ENCODE peak calls at places on chromosomes 4 and X, in eight cellular contexts. One of them, this sample, is unnamed.

GRCh38 chrX:21487832-21488231 is 113.6 kb downstream of the CNKSR2 start:
- DNase-seq in SK-N-SH: no peak
- DNase-seq in OCI-LY7: no peak
- DNase-seq in fibroblast of lung: peak
- DNase-seq in IMR-90: peak
- DNase-seq in mesendoderm: no peak
- DNase-seq in H9: no peak
- DNase-seq in neuronal stem cell: no peak
- DNase-seq in this sample: peak

GRCh38 chr4:127783971-127784519 is 1.9 kb downstream of the HSPA4L start:
- DNase-seq in SK-N-SH: no peak
- DNase-seq in IMR-90: no peak
- DNase-seq in neuronal stem cell: no peak
- DNase-seq in OCI-LY7: no peak
- DNase-seq in mesendoderm: no peak
- DNase-seq in H9: no peak
- DNase-seq in fibroblast of lung: no peak
- DNase-seq in this sample: no peak

GRCh38 chrX:71616672-71617529 is 1.4 kb downstream of the CXCR3 start:
- DNase-seq in SK-N-SH: peak
- DNase-seq in OCI-LY7: no peak
- DNase-seq in mesendoderm: peak
- DNase-seq in H9: peak
- DNase-seq in fibroblast of lung: no peak
- DNase-seq in IMR-90: no peak
- DNase-seq in neuronal stem cell: no peak
- DNase-seq in this sample: no peak

GRCh38 chrX:103613362-103613761 is 5.6 kb downstream of the TCEAL3 start:
- DNase-seq in H9: no peak
- DNase-seq in IMR-90: peak
- DNase-seq in fibroblast of lung: no peak
- DNase-seq in neuronal stem cell: no peak
- DNase-seq in mesendoderm: no peak
- DNase-seq in OCI-LY7: no peak
- DNase-seq in SK-N-SH: no peak
- DNase-seq in this sample: no peak

GRCh38 chr4:149897784-149898183 is 82.1 kb upstream of the IQCM start:
- DNase-seq in SK-N-SH: no peak
- DNase-seq in H9: no peak
- DNase-seq in IMR-90: peak
- DNase-seq in OCI-LY7: peak
- DNase-seq in neuronal stem cell: no peak
- DNase-seq in fibroblast of lung: peak
- DNase-seq in mesendoderm: peak
- DNase-seq in this sample: peak

GRCh38 chr4:76691767-76692689 is 205.9 kb downstream of the SOWAHB start:
- DNase-seq in fibroblast of lung: no peak
- DNase-seq in OCI-LY7: no peak
- DNase-seq in IMR-90: no peak
- DNase-seq in neuronal stem cell: no peak
- DNase-seq in H9: no peak
- DNase-seq in mesendoderm: no peak
- DNase-seq in SK-N-SH: no peak
- DNase-seq in this sample: no peak

GRCh38 chrX:136546369-136546768 is 14.4 kb downstream of the VGLL1 start:
- DNase-seq in H9: no peak
- DNase-seq in OCI-LY7: no peak
- DNase-seq in fibroblast of lung: no peak
- DNase-seq in mesendoderm: no peak
- DNase-seq in SK-N-SH: no peak
- DNase-seq in IMR-90: no peak
- DNase-seq in neuronal stem cell: no peak
- DNase-seq in this sample: no peak

GRCh38 chrX:134801267-134801666 is 143.0 kb upstream of the PLAC1 start:
- DNase-seq in IMR-90: peak
- DNase-seq in SK-N-SH: no peak
- DNase-seq in OCI-LY7: no peak
- DNase-seq in H9: no peak
- DNase-seq in mesendoderm: no peak
- DNase-seq in fibroblast of lung: peak
- DNase-seq in neuronal stem cell: no peak
- DNase-seq in this sample: no peak

GRCh38 chrX:13001097-13001496 is 26.2 kb downstream of the TMSB4X start:
- DNase-seq in IMR-90: no peak
- DNase-seq in OCI-LY7: no peak
- DNase-seq in SK-N-SH: no peak
- DNase-seq in H9: no peak
- DNase-seq in neuronal stem cell: no peak
- DNase-seq in mesendoderm: no peak
- DNase-seq in fibroblast of lung: no peak
- DNase-seq in this sample: no peak

GRCh38 chr4:81472249-81473085 is 760 bp upstream of the RASGEF1B start:
- DNase-seq in fibroblast of lung: no peak
- DNase-seq in SK-N-SH: peak
- DNase-seq in neuronal stem cell: peak
- DNase-seq in H9: peak
- DNase-seq in OCI-LY7: peak
- DNase-seq in mesendoderm: peak
- DNase-seq in IMR-90: no peak
- DNase-seq in this sample: peak

GRCh38 chrX:97525981-97526380 is 642.3 kb downstream of the RPA4 start:
- DNase-seq in H9: no peak
- DNase-seq in neuronal stem cell: no peak
- DNase-seq in OCI-LY7: no peak
- DNase-seq in fibroblast of lung: no peak
- DNase-seq in mesendoderm: no peak
- DNase-seq in SK-N-SH: no peak
- DNase-seq in IMR-90: no peak
- DNase-seq in this sample: no peak

GRCh38 chr4:44760142-44760898 is 34.0 kb upstream of the GNPDA2 start:
- DNase-seq in neuronal stem cell: peak
- DNase-seq in H9: no peak
- DNase-seq in mesendoderm: peak
- DNase-seq in OCI-LY7: peak
- DNase-seq in IMR-90: peak
- DNase-seq in fibroblast of lung: peak
- DNase-seq in SK-N-SH: peak
- DNase-seq in this sample: peak

GRCh38 chrX:25049347-25049746 is 33.6 kb upstream of the ARX start:
- DNase-seq in OCI-LY7: no peak
- DNase-seq in fibroblast of lung: peak
- DNase-seq in IMR-90: no peak
- DNase-seq in mesendoderm: no peak
- DNase-seq in neuronal stem cell: no peak
- DNase-seq in H9: no peak
- DNase-seq in SK-N-SH: no peak
- DNase-seq in this sample: no peak

GRCh38 chr4:42411803-42412202 is 14.5 kb downstream of the SHISA3 start:
- DNase-seq in IMR-90: peak
- DNase-seq in neuronal stem cell: no peak
- DNase-seq in H9: no peak
- DNase-seq in mesendoderm: no peak
- DNase-seq in SK-N-SH: no peak
- DNase-seq in OCI-LY7: no peak
- DNase-seq in fibroblast of lung: no peak
- DNase-seq in this sample: no peak

GRCh38 chr4:31235961-31236360 is 515.8 kb downstream of the PCDH7 start:
- DNase-seq in mesendoderm: no peak
- DNase-seq in OCI-LY7: no peak
- DNase-seq in IMR-90: no peak
- DNase-seq in fibroblast of lung: no peak
- DNase-seq in neuronal stem cell: no peak
- DNase-seq in SK-N-SH: no peak
- DNase-seq in H9: no peak
- DNase-seq in this sample: peak

GRCh38 chrX:15016051-15016450 is 142.8 kb downstream of the MOSPD2 start:
- DNase-seq in SK-N-SH: no peak
- DNase-seq in fibroblast of lung: peak
- DNase-seq in neuronal stem cell: no peak
- DNase-seq in OCI-LY7: no peak
- DNase-seq in H9: no peak
- DNase-seq in mesendoderm: no peak
- DNase-seq in IMR-90: peak
- DNase-seq in this sample: no peak

GRCh38 chr4:168900080-168900479 is 110.0 kb downstream of the CBR4 start:
- DNase-seq in OCI-LY7: no peak
- DNase-seq in mesendoderm: no peak
- DNase-seq in fibroblast of lung: no peak
- DNase-seq in IMR-90: no peak
- DNase-seq in H9: no peak
- DNase-seq in neuronal stem cell: no peak
- DNase-seq in SK-N-SH: no peak
- DNase-seq in this sample: no peak

DNA sequence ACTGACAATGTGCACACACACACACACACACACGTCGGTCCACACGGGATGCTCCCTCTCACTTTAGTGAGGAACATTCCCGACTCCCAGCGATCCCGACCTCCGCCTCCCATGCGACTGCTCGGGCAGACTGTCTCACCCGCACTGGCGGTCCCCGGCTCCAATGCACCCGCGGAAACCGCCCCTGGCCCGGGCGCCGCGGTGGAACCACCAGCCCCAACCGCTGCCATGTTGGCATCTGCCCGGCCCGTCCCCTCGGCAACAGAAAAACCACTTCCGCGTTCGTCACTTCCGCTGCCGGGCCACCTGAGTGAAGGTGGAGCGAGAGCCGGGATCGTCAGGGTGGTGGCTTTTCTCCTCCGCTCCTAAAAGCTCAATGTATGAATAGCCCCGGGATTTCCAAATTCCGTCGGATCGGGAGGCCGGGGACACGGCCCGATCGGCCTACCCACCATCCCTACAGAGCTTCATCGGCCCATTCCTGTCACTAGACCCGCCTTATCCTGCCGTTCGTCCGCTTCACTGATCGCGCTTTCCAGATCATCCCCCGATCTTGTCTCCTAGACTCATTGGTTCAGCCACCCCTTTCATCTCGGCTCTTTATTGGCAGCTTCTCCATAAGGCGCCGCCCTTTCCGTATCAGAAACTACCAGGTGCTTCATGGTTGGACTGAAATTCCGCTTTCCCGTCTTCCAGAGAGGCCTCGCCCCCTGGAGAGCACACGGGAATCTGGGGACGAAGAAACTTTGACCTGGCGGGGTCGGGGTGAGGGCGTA is at the start of gene SLC35A2:
- DNase-seq in mesendoderm: peak
- DNase-seq in OCI-LY7: peak
- DNase-seq in fibroblast of lung: peak
- DNase-seq in SK-N-SH: peak
- DNase-seq in IMR-90: peak
- DNase-seq in neuronal stem cell: peak
- DNase-seq in H9: peak
- DNase-seq in this sample: peak
- H3K4me2 ChIP-seq in mesendoderm: peak
- H3K4me2 ChIP-seq in OCI-LY7: peak
- H3K4me2 ChIP-seq in fibroblast of lung: peak
- H3K4me2 ChIP-seq in SK-N-SH: peak
- H3K4me2 ChIP-seq in IMR-90: peak
- H3K4me2 ChIP-seq in neuronal stem cell: peak
- H3K4me2 ChIP-seq in H9: peak
- H3K4me2 ChIP-seq in this sample: peak

GRCh38 chr4:622071-622995 is 3.0 kb upstream of the PDE6B start:
- DNase-seq in IMR-90: no peak
- DNase-seq in OCI-LY7: no peak
- DNase-seq in SK-N-SH: no peak
- DNase-seq in H9: no peak
- DNase-seq in neuronal stem cell: no peak
- DNase-seq in mesendoderm: no peak
- DNase-seq in fibroblast of lung: no peak
- DNase-seq in this sample: peak

GRCh38 chr4:625631-626031 is 258 bp downstream of the PDE6B start:
- DNase-seq in mesendoderm: no peak
- DNase-seq in H9: no peak
- DNase-seq in IMR-90: no peak
- DNase-seq in neuronal stem cell: no peak
- DNase-seq in OCI-LY7: no peak
- DNase-seq in fibroblast of lung: no peak
- DNase-seq in SK-N-SH: no peak
- DNase-seq in this sample: no peak

GRCh38 chr4:622996-623913 is 2.1 kb upstream of the PDE6B start:
- DNase-seq in OCI-LY7: no peak
- DNase-seq in IMR-90: no peak
- DNase-seq in mesendoderm: no peak
- DNase-seq in neuronal stem cell: no peak
- DNase-seq in SK-N-SH: no peak
- DNase-seq in fibroblast of lung: no peak
- DNase-seq in H9: peak
- DNase-seq in this sample: no peak

GRCh38 chr4:624705-625590 is at the start of gene PDE6B:
- DNase-seq in H9: peak
- DNase-seq in neuronal stem cell: peak
- DNase-seq in SK-N-SH: no peak
- DNase-seq in fibroblast of lung: no peak
- DNase-seq in mesendoderm: peak
- DNase-seq in IMR-90: no peak
- DNase-seq in OCI-LY7: no peak
- DNase-seq in this sample: peak

GRCh38 chr4:623914-624626 is 1.3 kb upstream of the PDE6B start:
- DNase-seq in mesendoderm: peak
- DNase-seq in H9: peak
- DNase-seq in fibroblast of lung: no peak
- DNase-seq in neuronal stem cell: no peak
- DNase-seq in OCI-LY7: no peak
- DNase-seq in SK-N-SH: no peak
- DNase-seq in IMR-90: no peak
- DNase-seq in this sample: peak
- H3K4me2 ChIP-seq in mesendoderm: no peak
- H3K4me2 ChIP-seq in H9: no peak
- H3K4me2 ChIP-seq in fibroblast of lung: no peak
- H3K4me2 ChIP-seq in neuronal stem cell: no peak
- H3K4me2 ChIP-seq in OCI-LY7: no peak
- H3K4me2 ChIP-seq in SK-N-SH: no peak
- H3K4me2 ChIP-seq in IMR-90: no peak
- H3K4me2 ChIP-seq in this sample: no peak

GRCh38 chrX:96407043-96407442 is 277.6 kb upstream of the DIAPH2 start:
- DNase-seq in fibroblast of lung: peak
- DNase-seq in H9: no peak
- DNase-seq in mesendoderm: peak
- DNase-seq in neuronal stem cell: no peak
- DNase-seq in IMR-90: peak
- DNase-seq in SK-N-SH: no peak
- DNase-seq in OCI-LY7: no peak
- DNase-seq in this sample: peak
- H3K4me2 ChIP-seq in fibroblast of lung: peak
- H3K4me2 ChIP-seq in H9: no peak
- H3K4me2 ChIP-seq in mesendoderm: no peak
- H3K4me2 ChIP-seq in neuronal stem cell: no peak
- H3K4me2 ChIP-seq in IMR-90: peak
- H3K4me2 ChIP-seq in SK-N-SH: no peak
- H3K4me2 ChIP-seq in OCI-LY7: no peak
- H3K4me2 ChIP-seq in this sample: no peak

DNA sequence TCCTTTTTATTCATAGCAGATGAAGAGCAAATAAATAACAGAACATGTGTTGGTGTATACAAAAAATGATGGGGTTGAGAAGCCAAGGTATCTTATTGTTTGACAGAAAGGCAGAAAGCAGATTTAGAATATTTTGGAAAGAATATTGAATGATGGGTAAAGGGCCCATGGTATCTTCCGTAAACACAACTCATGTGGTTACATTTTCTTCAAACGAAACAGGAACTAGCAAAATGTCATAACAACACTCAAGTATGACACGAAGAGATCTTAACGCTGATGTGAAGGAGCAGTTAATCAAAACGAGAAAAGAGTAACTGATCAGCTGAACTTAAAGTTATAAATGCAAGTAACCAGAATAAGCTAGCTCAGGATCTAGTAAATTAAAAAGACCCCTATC is 195.7 kb upstream of the GK2 start:
- DNase-seq in IMR-90: no peak
- DNase-seq in neuronal stem cell: no peak
- DNase-seq in fibroblast of lung: no peak
- DNase-seq in OCI-LY7: peak
- DNase-seq in mesendoderm: no peak
- DNase-seq in H9: no peak
- DNase-seq in SK-N-SH: no peak
- DNase-seq in this sample: no peak
- H3K4me2 ChIP-seq in IMR-90: no peak
- H3K4me2 ChIP-seq in neuronal stem cell: no peak
- H3K4me2 ChIP-seq in fibroblast of lung: no peak
- H3K4me2 ChIP-seq in OCI-LY7: peak
- H3K4me2 ChIP-seq in mesendoderm: no peak
- H3K4me2 ChIP-seq in H9: no peak
- H3K4me2 ChIP-seq in SK-N-SH: no peak
- H3K4me2 ChIP-seq in this sample: no peak

This sample was measured in neural progenitor cell.